ENCODE peak calls at places on chromosomes 12 and 14, in six cellular contexts. Q is HCT116, R is neuronal stem cell, S is pancreas, Z is ascending aorta, T is left lung. O is an unnamed sample. For H3K4me1, the result is how much of the 10 kb centered on the place peaks cover.

GRCh38 chr12:27463826-27464554 is 17.5 kb downstream of the SMCO2 start:
- DNase-seq in Q (no peak), S (no peak), T (peak), R (no peak), Z (no peak), O (no peak)

GRCh38 chr12:45914090-45914489 is 76.3 kb downstream of the SCAF11 start:
- DNase-seq in Z (no peak), R (no peak), S (no peak), T (no peak), Q (no peak), O (no peak)

GRCh38 chr12:131123817-131124216 is 170.1 kb downstream of the ADGRD1 start:
- DNase-seq in Q (no peak), T (no peak), S (no peak), R (no peak), Z (no peak), O (no peak)

GRCh38 chr12:49331360-49332222 is 5.4 kb downstream of the C1QL4 start:
- DNase-seq in R (no peak), T (no peak), S (peak), Z (no peak), Q (peak), O (no peak)

GRCh38 chr14:50010752-50011151 is 105.6 kb downstream of the VCPKMT start:
- DNase-seq in R (no peak), Q (no peak), Z (no peak), S (no peak), T (no peak), O (no peak)

GRCh38 chr14:50501642-50502041 is 30.7 kb downstream of the MAP4K5 start:
- DNase-seq in S (no peak), Z (no peak), T (no peak), R (no peak), Q (no peak), O (no peak)

GRCh38 chr12:116059901-116060300 is 217.6 kb downstream of the MED13L start:
- DNase-seq in Q (no peak), Z (no peak), R (no peak), T (no peak), S (no peak), O (no peak)

GRCh38 chr12:45077259-45077658 is 26.4 kb upstream of the DBX2 start:
- DNase-seq in T (no peak), Q (no peak), R (no peak), Z (no peak), S (no peak), O (no peak)

GRCh38 chr14:100540141-100540925 is 46.9 kb downstream of the BEGAIN start:
- DNase-seq in T (peak), S (peak), Z (no peak), Q (no peak), R (no peak), O (no peak)

GRCh38 chr12:109064143-109064542 is 11.8 kb downstream of the USP30 start:
- DNase-seq in Q (no peak), T (no peak), R (no peak), S (no peak), Z (no peak), O (no peak)
- H3K4me1 ChIP-seq in Q (under half), T (under half), R (under half), S (under half), Z (under half), O (under half)

DNA sequence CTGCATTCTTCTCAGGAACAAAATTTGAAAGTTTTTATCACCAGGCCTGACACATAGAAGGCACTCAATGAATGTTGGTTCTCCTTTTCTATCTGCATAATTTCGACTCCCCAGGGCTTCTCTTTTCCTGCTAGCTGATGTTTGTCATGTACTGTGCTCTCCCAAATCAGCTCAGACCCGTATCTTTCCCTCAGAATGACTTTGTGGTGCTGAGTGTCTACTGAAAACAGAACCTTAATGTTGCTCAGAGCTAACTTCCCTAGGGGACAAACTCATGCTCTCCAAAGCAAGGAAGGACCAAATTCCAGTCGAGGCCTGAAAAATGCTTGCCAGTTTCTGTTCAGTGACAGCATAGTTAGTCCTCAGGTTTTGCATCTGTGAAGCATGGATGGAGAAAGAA is 1.9 kb downstream of the ARHGDIB start:
- DNase-seq in Q (no peak), T (no peak), Z (no peak), R (no peak), S (no peak), O (no peak)
- H3K4me3 ChIP-seq in Q (no peak), T (peak), Z (peak), R (no peak), S (no peak), O (no peak)

DNA sequence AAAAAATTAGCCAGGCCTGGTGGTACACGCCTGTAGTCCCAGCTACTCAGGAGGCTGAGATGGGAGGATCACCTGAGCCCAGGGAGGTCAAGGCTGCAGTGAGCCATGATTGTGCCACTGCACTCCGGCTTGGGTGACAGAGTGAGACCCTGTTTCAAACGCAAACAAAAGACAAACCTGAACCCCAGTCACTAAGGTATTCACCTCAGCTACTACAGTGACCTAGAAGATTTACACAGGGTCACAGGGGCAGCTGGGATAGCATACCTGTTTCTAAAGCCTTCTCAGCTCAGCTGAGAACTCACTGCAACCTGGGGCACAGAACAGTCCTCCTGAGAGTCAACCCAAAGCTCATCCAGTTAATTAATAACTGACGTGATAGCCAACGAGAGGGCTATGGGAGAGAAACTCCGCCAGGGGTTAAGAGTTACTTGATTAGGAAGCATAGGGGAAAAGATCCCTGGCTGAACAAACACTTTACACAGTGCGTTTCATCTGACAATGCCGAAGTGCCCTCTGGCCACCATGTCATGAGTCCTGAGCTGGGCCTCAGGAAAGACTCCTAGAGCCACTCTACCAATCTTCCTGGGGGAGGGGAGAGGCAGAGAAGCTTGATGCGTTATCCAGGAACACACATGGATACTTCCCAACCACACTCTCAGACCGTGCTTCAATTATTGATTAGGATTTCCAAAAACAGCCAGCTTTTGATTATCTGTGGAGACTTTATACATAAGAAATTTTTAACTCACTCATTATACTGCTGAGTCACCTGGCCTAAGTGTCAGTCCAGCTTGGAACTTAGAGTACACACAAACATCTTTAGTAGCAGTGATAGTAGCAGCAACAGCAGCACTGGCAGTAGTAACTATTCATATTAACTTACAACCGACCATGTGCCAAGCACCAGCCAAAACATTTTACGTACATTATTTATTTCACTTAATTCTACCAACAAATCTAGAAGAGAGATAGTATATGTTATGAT is 48.2 kb downstream of the FOXN3 start:
- DNase-seq in Z (no peak), R (no peak), Q (no peak), T (peak), S (no peak), O (no peak)
- H3K27ac ChIP-seq in Z (peak), R (no peak), Q (no peak), T (peak), S (no peak), O (no peak)

GRCh38 chr12:89345376-89345775 is 6.9 kb downstream of the DUSP6 start:
- DNase-seq in R (no peak), S (no peak), Z (no peak), Q (no peak), T (no peak), O (no peak)
- H3K4me1 ChIP-seq in R (under half), S (half or more), Z (under half), Q (under half), T (half or more), O (under half)

GRCh38 chr12:104472748-104473147 is 16.0 kb downstream of the CHST11 start:
- DNase-seq in Z (no peak), T (no peak), Q (no peak), R (no peak), S (no peak), O (no peak)

GRCh38 chr12:104475269-104475668 is 18.5 kb downstream of the CHST11 start:
- DNase-seq in Q (no peak), T (no peak), Z (no peak), S (no peak), R (no peak), O (no peak)

GRCh38 chr12:104470521-104470920 is 13.8 kb downstream of the CHST11 start:
- DNase-seq in Z (no peak), R (no peak), T (no peak), S (no peak), Q (no peak), O (no peak)

GRCh38 chr12:104471336-104471735 is 14.6 kb downstream of the CHST11 start:
- DNase-seq in Q (no peak), S (no peak), Z (no peak), T (no peak), R (no peak), O (no peak)

GRCh38 chr12:104473374-104473983 is 16.7 kb downstream of the CHST11 start:
- DNase-seq in T (no peak), S (no peak), Q (no peak), Z (no peak), R (no peak), O (no peak)
- H3K4me3 ChIP-seq in T (no peak), S (no peak), Q (no peak), Z (no peak), R (no peak), O (no peak)

GRCh38 chr12:93678779-93679178 is 1.6 kb downstream of the CRADD start:
- DNase-seq in R (no peak), T (no peak), Q (no peak), Z (no peak), S (no peak), O (no peak)
- H3K27ac ChIP-seq in R (no peak), T (no peak), Q (no peak), Z (peak), S (peak), O (no peak)

GRCh38 chr12:54416908-54417603 is 2.0 kb downstream of the ITGA5 start:
- DNase-seq in Z (no peak), T (no peak), Q (no peak), S (no peak), R (no peak), O (no peak)
- H3K4me1 ChIP-seq in Z (under half), T (half or more), Q (under half), S (under half), R (under half), O (under half)

GRCh38 chr12:80924437-80924836 is 13.3 kb downstream of the LIN7A start:
- DNase-seq in T (no peak), Z (no peak), R (no peak), Q (no peak), S (no peak), O (no peak)

GRCh38 chr12:80925237-80925636 is 12.5 kb downstream of the LIN7A start:
- DNase-seq in Z (no peak), R (no peak), T (no peak), Q (no peak), S (no peak), O (no peak)

GRCh38 chr12:80925983-80926382 is 11.8 kb downstream of the LIN7A start:
- DNase-seq in S (no peak), T (no peak), Z (no peak), Q (no peak), R (no peak), O (no peak)
- H3K4me3 ChIP-seq in S (no peak), T (no peak), Z (no peak), Q (no peak), R (no peak), O (no peak)